ENCODE peak calls at places on chromosome 9, in five cellular contexts. W is naive thymus-derived CD4-positive, alpha-beta T cell; U is iris pigment epithelial cell; J is psoas muscle; D is ACHN. X is an unnamed sample.

GRCh38 chr9:37340961-37341360 is 81.5 kb upstream of the GRHPR start:
- DNase-seq in J (no peak), D (no peak), W (no peak), U (no peak), X (no peak)

GRCh38 chr9:116133163-116133562 is 20.4 kb upstream of the PAPPA start:
- DNase-seq in W (no peak), U (no peak), D (no peak), J (no peak), X (no peak)

GRCh38 chr9:100856238-100856637 is 172.3 kb upstream of the PLPPR1 start:
- DNase-seq in J (no peak), W (no peak), U (no peak), D (no peak), X (no peak)

GRCh38 chr9:137077758-137078693 is 709 bp downstream of the UAP1L1 start:
- DNase-seq in J (no peak), D (no peak), U (no peak), W (no peak), X (peak)

GRCh38 chr9:98869866-98870265 is 62.4 kb downstream of the GALNT12 start:
- DNase-seq in J (no peak), U (no peak), D (no peak), W (no peak), X (no peak)

GRCh38 chr9:93968451-93969327 is 13.5 kb upstream of the BARX1 start:
- DNase-seq in J (no peak), U (peak), D (peak), W (no peak), X (no peak)

GRCh38 chr9:71762900-71763653 is 5.2 kb downstream of the CEMIP2 start:
- DNase-seq in U (peak), J (no peak), W (no peak), D (peak), X (no peak)

GRCh38 chr9:137989999-137990715 is 112.6 kb downstream of the CACNA1B start:
- DNase-seq in U (no peak), W (no peak), D (no peak), J (no peak), X (peak)

GRCh38 chr9:130020618-130021017 is 22.4 kb downstream of the FNBP1 start:
- DNase-seq in J (no peak), U (no peak), D (no peak), W (no peak), X (no peak)

GRCh38 chr9:113589890-113590289 is 126.4 kb downstream of the RGS3 start:
- DNase-seq in U (peak), D (peak), J (no peak), W (no peak), X (no peak)

GRCh38 chr9:15909297-15909696 is 356.5 kb downstream of the CCDC171 start:
- DNase-seq in W (no peak), D (no peak), J (no peak), U (peak), X (no peak)

GRCh38 chr9:4301971-4302427 is 2.1 kb upstream of the GLIS3 start:
- DNase-seq in J (peak), U (peak), W (no peak), D (peak), X (peak)

GRCh38 chr9:130445268-130445983 is 665 bp downstream of the ASS1 start:
- DNase-seq in J (peak), U (peak), W (no peak), D (peak), X (peak)

GRCh38 chr9:136204838-136205706 is at the start of gene LHX3:
- DNase-seq in J (no peak), D (peak), U (no peak), W (no peak), X (no peak)

GRCh38 chr9:129998491-129999122 is 44.4 kb downstream of the FNBP1 start:
- DNase-seq in J (no peak), D (no peak), U (no peak), W (no peak), X (no peak)

GRCh38 chr9:120383611-120383998 is 196.4 kb downstream of the CDK5RAP2 start:
- DNase-seq in D (no peak), W (no peak), U (no peak), J (no peak), X (no peak)

X was measured in aorta.